ENCODE peak calls at places on chromosomes 11 and 22, in five cellular contexts. S is AG20443; P is caudate nucleus; A is left ventricle myocardium superior; X is stimulated activated CD8-positive, alpha-beta memory T cell treated with anti-CD3 and anti-CD28 coated beads, Interleukin-4, amount 100 ng/mL, for 24 hours. N is an unnamed sample.

GRCh38 chr11:100855466-100856067 is 168.5 kb downstream of the ARHGAP42 start:
- DNase-seq in X (no peak), P (no peak), A (no peak), S (peak; percentile 21), N (peak; percentile 7)

GRCh38 chr11:13415201-13415600 is 47.8 kb downstream of the BTBD10 start:
- DNase-seq in S (no peak), X (no peak), A (no peak), P (no peak), N (no peak)

GRCh38 chr11:86047275-86047991 is 21.5 kb downstream of the PICALM start:
- DNase-seq in A (no peak), S (peak; percentile 28), P (no peak), X (no peak), N (no peak)

GRCh38 chr11:122173587-122173986 is 57.6 kb upstream of the BLID start:
- DNase-seq in S (no peak), A (no peak), X (no peak), P (no peak), N (no peak)

GRCh38 chr11:67277231-67277961 is 11.1 kb downstream of the GRK2 start:
- DNase-seq in A (peak; percentile 95), X (peak; percentile 82), S (peak; percentile 91), P (no peak), N (no peak)

GRCh38 chr11:130511765-130512164 is 63.3 kb downstream of the ADAMTS15 start:
- DNase-seq in A (no peak), X (no peak), S (no peak), P (no peak), N (no peak)

GRCh38 chr22:27482414-27482813 is 319.1 kb downstream of the MN1 start:
- DNase-seq in A (no peak), X (no peak), P (no peak), S (no peak), N (no peak)

GRCh38 chr11:133957926-133958325 is 1.2 kb upstream of the IGSF9B start:
- DNase-seq in X (no peak), A (no peak), S (no peak), P (no peak), N (no peak)

GRCh38 chr11:126011220-126011619 is 51.4 kb downstream of the CDON start:
- DNase-seq in S (no peak), A (no peak), P (no peak), X (no peak), N (no peak)

GRCh38 chr11:48103621-48104561 is 112.7 kb upstream of the OR4B1 start:
- DNase-seq in A (no peak), S (peak; percentile 40), X (no peak), P (no peak), N (no peak)

GRCh38 chr11:440065-441042 is 1.5 kb downstream of the ANO9 start:
- DNase-seq in A (peak; percentile 45), P (no peak), X (no peak), S (no peak), N (no peak)

GRCh38 chr11:121328967-121329653 is 36.5 kb downstream of the SC5D start:
- DNase-seq in X (no peak), A (no peak), P (no peak), S (no peak), N (no peak)

GRCh38 chr22:48800886-48801607 is 1026.6 kb downstream of the BRD1 start:
- DNase-seq in P (no peak), X (no peak), A (no peak), S (no peak), N (no peak)

GRCh38 chr11:36672815-36673450 is 74.9 kb upstream of the RAG2 start:
- DNase-seq in A (no peak), X (no peak), S (peak; percentile 24), P (no peak), N (peak; percentile 58)

GRCh38 chr11:95499516-95500135 is 268.6 kb upstream of the SESN3 start:
- DNase-seq in P (no peak), X (no peak), A (no peak), S (no peak), N (no peak)

GRCh38 chr11:19820100-19820499 is 107.5 kb downstream of the NAV2 start:
- DNase-seq in S (peak; percentile 78), P (no peak), X (no peak), A (no peak), N (no peak)

GRCh38 chr22:37796079-37796478 is 11.7 kb upstream of the GCAT start:
- DNase-seq in S (no peak), P (no peak), X (no peak), A (no peak), N (no peak)

GRCh38 chr11:9787981-9788521 is 124.2 kb downstream of the SWAP70 start:
- DNase-seq in A (peak; percentile 62), P (no peak), X (no peak), S (peak; percentile 84), N (no peak)

GRCh38 chr22:23910496-23911190 is 16.5 kb downstream of the MIF start:
- DNase-seq in X (no peak), A (no peak), S (no peak), P (no peak), N (no peak)

GRCh38 chr22:33919591-33920501 is at the start of gene LARGE1:
- DNase-seq in A (peak; percentile 65), P (peak; percentile 20), X (no peak), S (peak; percentile 76), N (peak; percentile 3)

GRCh38 chr11:30735946-30736345 is 149.8 kb upstream of the MPPED2 start:
- DNase-seq in S (no peak), X (no peak), P (no peak), A (no peak), N (no peak)

GRCh38 chr22:37827056-37827455 is 3.9 kb downstream of the GALR3 start:
- DNase-seq in P (no peak), X (no peak), A (peak; percentile 83), S (no peak), N (no peak)

GRCh38 chr22:20957691-20958440 is 9.2 kb upstream of the AIFM3 start:
- DNase-seq in X (no peak), S (peak; percentile 62), P (no peak), A (peak; percentile 62), N (peak; percentile 80)

GRCh38 chr11:44818110-44818509 is 91.3 kb downstream of the TSPAN18 start:
- DNase-seq in S (no peak), A (peak; percentile 44), P (no peak), X (no peak), N (no peak)

GRCh38 chr11:110125632-110126031 is 32.4 kb downstream of the ZC3H12C start:
- DNase-seq in S (peak; percentile 10), A (no peak), X (no peak), P (no peak), N (no peak)

GRCh38 chr11:17186932-17187692 is 20.7 kb downstream of the PIK3C2A start:
- DNase-seq in X (no peak), P (no peak), A (no peak), S (no peak), N (no peak)

GRCh38 chr11:134667505-134667904 is 255.5 kb upstream of the B3GAT1 start:
- DNase-seq in P (no peak), S (no peak), A (no peak), X (no peak), N (no peak)